ENCODE peak calls at places on chromosomes 2 and 18, in four cellular contexts. One of them, this sample, is unnamed.

GRCh38 chr18:9661564-9661963 is 46.5 kb upstream of the RAB31 start:
- DNase-seq in K562: peak
- DNase-seq in H1: no peak
- DNase-seq in HCT116: no peak
- DNase-seq in this sample: peak

GRCh38 chr2:218218409-218219185 is 1.6 kb downstream of the ARPC2 start:
- DNase-seq in K562: no peak
- DNase-seq in H1: no peak
- DNase-seq in HCT116: no peak
- DNase-seq in this sample: no peak

GRCh38 chr2:182587831-182588230 is 128.2 kb upstream of the DNAJC10 start:
- DNase-seq in K562: no peak
- DNase-seq in H1: no peak
- DNase-seq in HCT116: no peak
- DNase-seq in this sample: no peak

GRCh38 chr2:33205693-33206434 is 259.1 kb downstream of the LTBP1 start:
- DNase-seq in K562: no peak
- DNase-seq in H1: no peak
- DNase-seq in HCT116: no peak
- DNase-seq in this sample: no peak

GRCh38 chr2:68734176-68734575 is 435 bp upstream of the ARHGAP25 start:
- DNase-seq in K562: no peak
- DNase-seq in H1: no peak
- DNase-seq in HCT116: no peak
- DNase-seq in this sample: no peak

GRCh38 chr2:233265899-233266431 is 14.5 kb downstream of the ATG16L1 start:
- DNase-seq in K562: no peak
- DNase-seq in H1: no peak
- DNase-seq in HCT116: no peak
- DNase-seq in this sample: no peak

GRCh38 chr18:33870059-33870458 is 292.0 kb downstream of the ASXL3 start:
- DNase-seq in K562: no peak
- DNase-seq in H1: no peak
- DNase-seq in HCT116: no peak
- DNase-seq in this sample: no peak

GRCh38 chr18:45688113-45688512 is 35.9 kb upstream of the SLC14A1 start:
- DNase-seq in K562: no peak
- DNase-seq in H1: no peak
- DNase-seq in HCT116: no peak
- DNase-seq in this sample: no peak

GRCh38 chr2:69964353-69964831 is 3.0 kb upstream of the ASPRV1 start:
- DNase-seq in K562: peak
- DNase-seq in H1: no peak
- DNase-seq in HCT116: no peak
- DNase-seq in this sample: no peak

GRCh38 chr2:174939046-174939445 is 66.1 kb downstream of the CHN1 start:
- DNase-seq in K562: no peak
- DNase-seq in H1: no peak
- DNase-seq in HCT116: peak
- DNase-seq in this sample: no peak

GRCh38 chr18:23981369-23981768 is 33.2 kb upstream of the TTC39C start:
- DNase-seq in K562: no peak
- DNase-seq in H1: no peak
- DNase-seq in HCT116: no peak
- DNase-seq in this sample: no peak

GRCh38 chr2:236968101-236968886 is 117.4 kb upstream of the COPS8 start:
- DNase-seq in K562: no peak
- DNase-seq in H1: no peak
- DNase-seq in HCT116: no peak
- DNase-seq in this sample: no peak

GRCh38 chr2:4930704-4931103 is 761.5 kb upstream of the SOX11 start:
- DNase-seq in K562: no peak
- DNase-seq in H1: no peak
- DNase-seq in HCT116: no peak
- DNase-seq in this sample: no peak

GRCh38 chr18:21177742-21178305 is 64.2 kb upstream of the GREB1L start:
- DNase-seq in K562: no peak
- DNase-seq in H1: no peak
- DNase-seq in HCT116: no peak
- DNase-seq in this sample: no peak

GRCh38 chr2:101843048-101843447 is 145.5 kb downstream of the MAP4K4 start:
- DNase-seq in K562: no peak
- DNase-seq in H1: no peak
- DNase-seq in HCT116: no peak
- DNase-seq in this sample: no peak

GRCh38 chr2:199814845-199815211 is 36.2 kb downstream of the FTCDNL1 start:
- DNase-seq in K562: no peak
- DNase-seq in H1: no peak
- DNase-seq in HCT116: no peak
- DNase-seq in this sample: no peak

GRCh38 chr2:21282515-21282898 is 158.7 kb downstream of the TDRD15 start:
- DNase-seq in K562: no peak
- DNase-seq in H1: no peak
- DNase-seq in HCT116: no peak
- DNase-seq in this sample: no peak

GRCh38 chr2:88692187-88692586 is 714 bp downstream of the RPIA start:
- DNase-seq in K562: peak
- DNase-seq in H1: no peak
- DNase-seq in HCT116: no peak
- DNase-seq in this sample: no peak

GRCh38 chr18:56000041-56000440 is 412.0 kb upstream of the TCF4 start:
- DNase-seq in K562: no peak
- DNase-seq in H1: no peak
- DNase-seq in HCT116: no peak
- DNase-seq in this sample: no peak

GRCh38 chr18:10525563-10526210 is at the start of gene NAPG:
- DNase-seq in K562: peak
- DNase-seq in H1: peak
- DNase-seq in HCT116: peak
- DNase-seq in this sample: peak

GRCh38 chr2:232476045-232476444 is 11.6 kb downstream of the ECEL1 start:
- DNase-seq in K562: no peak
- DNase-seq in H1: no peak
- DNase-seq in HCT116: no peak
- DNase-seq in this sample: no peak

GRCh38 chr2:226773291-226773690 is 26.3 kb downstream of the IRS1 start:
- DNase-seq in K562: no peak
- DNase-seq in H1: no peak
- DNase-seq in HCT116: no peak
- DNase-seq in this sample: no peak

GRCh38 chr2:152706477-152707020 is 10.7 kb downstream of the PRPF40A start:
- DNase-seq in K562: no peak
- DNase-seq in H1: no peak
- DNase-seq in HCT116: no peak
- DNase-seq in this sample: no peak

GRCh38 chr18:68837665-68838390 is 39.9 kb downstream of the CCDC102B start:
- DNase-seq in K562: no peak
- DNase-seq in H1: no peak
- DNase-seq in HCT116: no peak
- DNase-seq in this sample: no peak

GRCh38 chr2:61436092-61436491 is 34.8 kb downstream of the USP34 start:
- DNase-seq in K562: no peak
- DNase-seq in H1: no peak
- DNase-seq in HCT116: no peak
- DNase-seq in this sample: no peak

GRCh38 chr18:25675123-25675850 is 323.3 kb upstream of the ZNF521 start:
- DNase-seq in K562: no peak
- DNase-seq in H1: peak
- DNase-seq in HCT116: no peak
- DNase-seq in this sample: no peak

GRCh38 chr2:127039387-127040031 is 67.4 kb downstream of the BIN1 start:
- DNase-seq in K562: no peak
- DNase-seq in H1: no peak
- DNase-seq in HCT116: no peak
- DNase-seq in this sample: no peak

DNA sequence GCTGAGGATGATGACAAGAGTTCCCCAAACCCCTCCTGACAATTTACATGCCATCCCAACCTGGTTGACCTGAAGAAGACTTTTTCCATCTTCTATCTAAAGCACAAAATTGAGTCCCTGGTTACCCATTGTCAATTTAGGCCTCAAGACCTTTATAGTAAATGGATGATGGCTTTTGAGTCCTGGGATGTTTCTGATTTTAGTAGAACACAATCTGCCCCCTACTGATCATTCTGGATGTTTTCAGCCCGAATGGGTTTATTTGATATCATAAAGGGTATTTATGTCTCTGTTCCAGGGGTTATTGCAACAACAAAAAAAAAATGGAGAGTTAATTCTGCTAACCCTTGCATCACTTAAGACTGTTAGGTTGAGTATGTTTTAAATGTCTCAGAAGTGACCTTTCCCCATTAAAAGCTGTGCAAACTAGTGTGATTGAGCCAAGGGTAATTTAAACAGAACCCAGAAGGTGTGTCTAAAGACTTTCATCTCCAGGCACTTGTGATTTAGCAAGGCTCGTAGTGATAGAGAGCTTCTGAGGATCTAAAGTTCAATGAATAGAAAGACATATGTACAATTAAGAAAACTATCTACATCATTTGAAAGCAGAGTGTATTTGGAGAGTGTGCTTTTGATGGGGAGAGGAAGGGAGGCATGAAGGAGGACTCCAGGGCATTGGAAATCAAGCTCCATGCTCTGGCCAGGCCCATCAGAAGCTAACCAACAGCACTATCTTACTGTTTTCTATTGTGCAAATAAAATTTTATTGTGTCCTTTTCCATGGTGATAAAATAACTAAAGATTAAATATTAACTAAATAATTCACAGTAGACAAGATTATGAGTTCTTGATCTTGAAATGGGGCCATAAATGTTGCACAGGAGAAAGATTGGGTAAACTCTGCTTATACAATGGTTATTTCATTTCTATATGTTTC is 96.6 kb upstream of the NOSTRIN start:
- DNase-seq in K562: peak
- DNase-seq in H1: no peak
- DNase-seq in HCT116: no peak
- DNase-seq in this sample: no peak
- TF ChIP-seq JUND in K562: no peak
- TF ChIP-seq JUND in H1: no peak
- TF ChIP-seq JUND in HCT116: no peak
- TF ChIP-seq JUND in this sample: no peak

GRCh38 chr2:75709297-75709696 is 1.4 kb downstream of the GCFC2 start:
- DNase-seq in K562: peak
- DNase-seq in H1: no peak
- DNase-seq in HCT116: no peak
- DNase-seq in this sample: no peak

GRCh38 chr2:75710577-75711253 is at the start of gene GCFC2:
- DNase-seq in K562: peak
- DNase-seq in H1: peak
- DNase-seq in HCT116: peak
- DNase-seq in this sample: peak

GRCh38 chr2:75707901-75708300 is 2.8 kb downstream of the GCFC2 start:
- DNase-seq in K562: no peak
- DNase-seq in H1: no peak
- DNase-seq in HCT116: no peak
- DNase-seq in this sample: no peak

GRCh38 chr2:75705921-75706320 is 4.8 kb downstream of the GCFC2 start:
- DNase-seq in K562: no peak
- DNase-seq in H1: no peak
- DNase-seq in HCT116: no peak
- DNase-seq in this sample: no peak

GRCh38 chr2:75710220-75710576 is 517 bp downstream of the GCFC2 start:
- DNase-seq in K562: no peak
- DNase-seq in H1: no peak
- DNase-seq in HCT116: no peak
- DNase-seq in this sample: no peak
- TF ChIP-seq JUND in K562: no peak
- TF ChIP-seq JUND in H1: no peak
- TF ChIP-seq JUND in HCT116: no peak
- TF ChIP-seq JUND in this sample: no peak

DNA sequence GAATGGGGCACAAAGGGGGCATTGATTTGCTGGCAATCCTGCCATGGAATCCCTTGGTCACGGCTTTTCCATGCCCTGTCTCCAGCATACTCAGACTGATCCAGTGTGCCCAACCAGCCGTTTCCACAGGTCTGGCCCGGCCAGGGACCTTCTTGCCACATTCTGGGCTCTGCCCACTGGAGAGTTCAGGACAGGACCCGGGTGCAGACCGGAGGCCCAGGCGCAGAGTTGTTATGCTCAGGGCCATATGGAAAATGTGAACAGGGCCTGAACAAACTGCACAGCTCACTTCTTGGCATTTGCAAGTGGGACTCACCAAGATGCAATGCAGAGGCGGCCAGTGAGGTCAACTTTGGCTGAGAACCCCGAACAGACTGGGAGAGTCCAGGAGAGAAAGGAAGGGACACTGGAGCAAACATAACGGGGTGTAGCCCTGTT is 15.5 kb upstream of the ASAP2 start:
- DNase-seq in K562: no peak
- DNase-seq in H1: no peak
- DNase-seq in HCT116: no peak
- DNase-seq in this sample: no peak
- TF ChIP-seq JUND in K562: no peak
- TF ChIP-seq JUND in H1: no peak
- TF ChIP-seq JUND in HCT116: no peak
- TF ChIP-seq JUND in this sample: no peak

GRCh38 chr2:13942111-13942510 is 690.4 kb upstream of the LRATD1 start:
- DNase-seq in K562: no peak
- DNase-seq in H1: no peak
- DNase-seq in HCT116: no peak
- DNase-seq in this sample: no peak
- TF ChIP-seq JUND in K562: no peak
- TF ChIP-seq JUND in H1: no peak
- TF ChIP-seq JUND in HCT116: no peak
- TF ChIP-seq JUND in this sample: no peak

GRCh38 chr2:150415022-150415421 is 72.4 kb downstream of the RND3 start:
- DNase-seq in K562: no peak
- DNase-seq in H1: no peak
- DNase-seq in HCT116: no peak
- DNase-seq in this sample: no peak
- TF ChIP-seq JUND in K562: no peak
- TF ChIP-seq JUND in H1: no peak
- TF ChIP-seq JUND in HCT116: no peak
- TF ChIP-seq JUND in this sample: no peak

GRCh38 chr2:105935048-105935447 is 190.3 kb downstream of the NCK2 start:
- DNase-seq in K562: no peak
- DNase-seq in H1: no peak
- DNase-seq in HCT116: no peak
- DNase-seq in this sample: no peak

GRCh38 chr2:105933906-105934305 is 189.2 kb downstream of the NCK2 start:
- DNase-seq in K562: peak
- DNase-seq in H1: no peak
- DNase-seq in HCT116: no peak
- DNase-seq in this sample: no peak

GRCh38 chr2:105932582-105932981 is 187.9 kb downstream of the NCK2 start:
- DNase-seq in K562: no peak
- DNase-seq in H1: no peak
- DNase-seq in HCT116: no peak
- DNase-seq in this sample: no peak

GRCh38 chr2:105936954-105937353 is 192.2 kb downstream of the NCK2 start:
- DNase-seq in K562: no peak
- DNase-seq in H1: no peak
- DNase-seq in HCT116: no peak
- DNase-seq in this sample: no peak

GRCh38 chr2:105934467-105934866 is 189.8 kb downstream of the NCK2 start:
- DNase-seq in K562: no peak
- DNase-seq in H1: no peak
- DNase-seq in HCT116: no peak
- DNase-seq in this sample: no peak
- TF ChIP-seq JUND in K562: no peak
- TF ChIP-seq JUND in H1: no peak
- TF ChIP-seq JUND in HCT116: no peak
- TF ChIP-seq JUND in this sample: no peak

GRCh38 chr2:20074001-20074648 is 22.7 kb upstream of the LAPTM4A start:
- DNase-seq in K562: no peak
- DNase-seq in H1: no peak
- DNase-seq in HCT116: no peak
- DNase-seq in this sample: no peak
- TF ChIP-seq JUND in K562: no peak
- TF ChIP-seq JUND in H1: no peak
- TF ChIP-seq JUND in HCT116: no peak
- TF ChIP-seq JUND in this sample: no peak

This sample was measured in T47D.